ENCODE peak calls at places on chromosome 9, in nine cellular contexts. One of them, this sample, is unnamed. For H3K27me3 and H3K9me3, the result is how much of the 10 kb centered on the place peaks cover.

GRCh38 chr9:112443200-112443599 is 43.4 kb upstream of the KIAA1958 start:
- DNase-seq in ovary: no peak
- DNase-seq in PC-3: peak
- DNase-seq in gastrocnemius medialis: no peak
- DNase-seq in upper lobe of right lung: no peak
- DNase-seq in CD8-positive, alpha-beta T cell: peak
- DNase-seq in stomach: no peak
- DNase-seq in neural progenitor cell: peak
- DNase-seq in cardiac muscle cell: no peak
- DNase-seq in this sample: no peak

GRCh38 chr9:94697972-94698581 is 28.4 kb upstream of the AOPEP start:
- DNase-seq in neural progenitor cell: peak
- DNase-seq in ovary: no peak
- DNase-seq in gastrocnemius medialis: no peak
- DNase-seq in upper lobe of right lung: no peak
- DNase-seq in CD8-positive, alpha-beta T cell: no peak
- DNase-seq in stomach: no peak
- DNase-seq in PC-3: no peak
- DNase-seq in cardiac muscle cell: peak
- DNase-seq in this sample: peak

GRCh38 chr9:36818242-36818938 is 215.7 kb downstream of the PAX5 start:
- DNase-seq in neural progenitor cell: peak
- DNase-seq in ovary: peak
- DNase-seq in CD8-positive, alpha-beta T cell: no peak
- DNase-seq in cardiac muscle cell: no peak
- DNase-seq in stomach: no peak
- DNase-seq in upper lobe of right lung: no peak
- DNase-seq in PC-3: no peak
- DNase-seq in gastrocnemius medialis: no peak
- DNase-seq in this sample: peak

GRCh38 chr9:21919377-21920362 is 74.5 kb downstream of the CDKN2A start:
- DNase-seq in ovary: no peak
- DNase-seq in upper lobe of right lung: no peak
- DNase-seq in stomach: no peak
- DNase-seq in gastrocnemius medialis: no peak
- DNase-seq in neural progenitor cell: no peak
- DNase-seq in cardiac muscle cell: no peak
- DNase-seq in CD8-positive, alpha-beta T cell: peak
- DNase-seq in PC-3: peak
- DNase-seq in this sample: peak

GRCh38 chr9:124342946-124343485 is 72.2 kb downstream of the PSMB7 start:
- DNase-seq in CD8-positive, alpha-beta T cell: no peak
- DNase-seq in stomach: no peak
- DNase-seq in neural progenitor cell: peak
- DNase-seq in upper lobe of right lung: no peak
- DNase-seq in PC-3: peak
- DNase-seq in gastrocnemius medialis: peak
- DNase-seq in cardiac muscle cell: no peak
- DNase-seq in ovary: peak
- DNase-seq in this sample: peak

GRCh38 chr9:128053560-128053959 is 13.6 kb downstream of the NAIF1 start:
- DNase-seq in cardiac muscle cell: no peak
- DNase-seq in gastrocnemius medialis: peak
- DNase-seq in PC-3: no peak
- DNase-seq in upper lobe of right lung: peak
- DNase-seq in ovary: no peak
- DNase-seq in CD8-positive, alpha-beta T cell: no peak
- DNase-seq in stomach: no peak
- DNase-seq in neural progenitor cell: no peak
- DNase-seq in this sample: no peak

GRCh38 chr9:94222870-94223269 is 36.2 kb upstream of the ZNF169 start:
- DNase-seq in upper lobe of right lung: no peak
- DNase-seq in ovary: no peak
- DNase-seq in cardiac muscle cell: no peak
- DNase-seq in gastrocnemius medialis: no peak
- DNase-seq in stomach: no peak
- DNase-seq in neural progenitor cell: no peak
- DNase-seq in PC-3: peak
- DNase-seq in CD8-positive, alpha-beta T cell: no peak
- DNase-seq in this sample: no peak

GRCh38 chr9:111502506-111502905 is 18.3 kb upstream of the ECPAS start:
- DNase-seq in ovary: no peak
- DNase-seq in neural progenitor cell: no peak
- DNase-seq in stomach: no peak
- DNase-seq in gastrocnemius medialis: no peak
- DNase-seq in PC-3: no peak
- DNase-seq in CD8-positive, alpha-beta T cell: no peak
- DNase-seq in upper lobe of right lung: no peak
- DNase-seq in cardiac muscle cell: no peak
- DNase-seq in this sample: no peak

GRCh38 chr9:104606202-104606601 is 775 bp upstream of the OR13C2 start:
- DNase-seq in gastrocnemius medialis: no peak
- DNase-seq in stomach: no peak
- DNase-seq in neural progenitor cell: peak
- DNase-seq in PC-3: no peak
- DNase-seq in ovary: no peak
- DNase-seq in CD8-positive, alpha-beta T cell: no peak
- DNase-seq in upper lobe of right lung: no peak
- DNase-seq in cardiac muscle cell: no peak
- DNase-seq in this sample: no peak

GRCh38 chr9:34928921-34929320 is 29.2 kb upstream of the PHF24 start:
- DNase-seq in CD8-positive, alpha-beta T cell: no peak
- DNase-seq in upper lobe of right lung: no peak
- DNase-seq in PC-3: no peak
- DNase-seq in stomach: no peak
- DNase-seq in cardiac muscle cell: no peak
- DNase-seq in gastrocnemius medialis: no peak
- DNase-seq in neural progenitor cell: no peak
- DNase-seq in ovary: no peak
- DNase-seq in this sample: no peak

GRCh38 chr9:69649566-69650260 is 22.5 kb downstream of the APBA1 start:
- DNase-seq in upper lobe of right lung: no peak
- DNase-seq in gastrocnemius medialis: no peak
- DNase-seq in neural progenitor cell: no peak
- DNase-seq in CD8-positive, alpha-beta T cell: no peak
- DNase-seq in cardiac muscle cell: no peak
- DNase-seq in ovary: no peak
- DNase-seq in PC-3: no peak
- DNase-seq in stomach: no peak
- DNase-seq in this sample: no peak

GRCh38 chr9:5949103-5949699 is 58.5 kb downstream of the MLANA start:
- DNase-seq in neural progenitor cell: no peak
- DNase-seq in ovary: no peak
- DNase-seq in upper lobe of right lung: no peak
- DNase-seq in gastrocnemius medialis: no peak
- DNase-seq in stomach: no peak
- DNase-seq in PC-3: peak
- DNase-seq in cardiac muscle cell: no peak
- DNase-seq in CD8-positive, alpha-beta T cell: no peak
- DNase-seq in this sample: peak
- H3K4me3 ChIP-seq in neural progenitor cell: no peak
- H3K4me3 ChIP-seq in ovary: no peak
- H3K4me3 ChIP-seq in upper lobe of right lung: no peak
- H3K4me3 ChIP-seq in gastrocnemius medialis: peak
- H3K4me3 ChIP-seq in stomach: no peak
- H3K4me3 ChIP-seq in PC-3: no peak
- H3K4me3 ChIP-seq in cardiac muscle cell: no peak
- H3K4me3 ChIP-seq in CD8-positive, alpha-beta T cell: no peak
- H3K4me3 ChIP-seq in this sample: no peak

GRCh38 chr9:33125871-33126822 is 41.0 kb downstream of the B4GALT1 start:
- DNase-seq in neural progenitor cell: no peak
- DNase-seq in cardiac muscle cell: no peak
- DNase-seq in stomach: no peak
- DNase-seq in ovary: no peak
- DNase-seq in upper lobe of right lung: no peak
- DNase-seq in CD8-positive, alpha-beta T cell: no peak
- DNase-seq in gastrocnemius medialis: no peak
- DNase-seq in PC-3: peak
- DNase-seq in this sample: no peak

GRCh38 chr9:33124716-33125378 is 42.3 kb downstream of the B4GALT1 start:
- DNase-seq in stomach: no peak
- DNase-seq in CD8-positive, alpha-beta T cell: no peak
- DNase-seq in upper lobe of right lung: no peak
- DNase-seq in ovary: no peak
- DNase-seq in cardiac muscle cell: no peak
- DNase-seq in neural progenitor cell: peak
- DNase-seq in gastrocnemius medialis: no peak
- DNase-seq in PC-3: no peak
- DNase-seq in this sample: no peak

GRCh38 chr9:33124046-33124445 is 43.1 kb downstream of the B4GALT1 start:
- DNase-seq in CD8-positive, alpha-beta T cell: no peak
- DNase-seq in stomach: no peak
- DNase-seq in cardiac muscle cell: no peak
- DNase-seq in upper lobe of right lung: no peak
- DNase-seq in PC-3: no peak
- DNase-seq in ovary: no peak
- DNase-seq in gastrocnemius medialis: no peak
- DNase-seq in neural progenitor cell: no peak
- DNase-seq in this sample: no peak

GRCh38 chr9:33125441-33125840 is 41.7 kb downstream of the B4GALT1 start:
- DNase-seq in gastrocnemius medialis: no peak
- DNase-seq in stomach: no peak
- DNase-seq in ovary: no peak
- DNase-seq in neural progenitor cell: no peak
- DNase-seq in upper lobe of right lung: no peak
- DNase-seq in CD8-positive, alpha-beta T cell: no peak
- DNase-seq in cardiac muscle cell: no peak
- DNase-seq in PC-3: no peak
- DNase-seq in this sample: no peak

DNA sequence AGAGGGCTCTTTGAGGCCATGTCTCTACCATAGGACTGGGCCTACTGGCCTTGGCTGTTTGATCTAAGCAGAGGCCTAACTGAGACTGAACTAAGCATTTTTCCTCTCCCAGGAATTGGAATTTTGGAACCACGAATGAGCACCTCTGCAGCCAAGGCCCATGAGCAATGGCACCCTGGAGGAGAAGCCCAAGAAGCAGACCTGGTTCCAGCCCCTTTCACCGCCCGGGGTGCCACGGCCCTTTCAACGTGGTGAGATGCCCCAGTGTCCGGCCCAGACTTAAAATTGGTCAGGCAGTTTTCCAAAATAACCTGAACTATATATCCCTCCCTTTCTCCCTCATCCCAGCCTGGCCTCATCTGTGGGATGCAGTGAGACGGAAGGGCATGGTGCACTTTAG is 43.5 kb downstream of the B4GALT1 start:
- DNase-seq in stomach: no peak
- DNase-seq in upper lobe of right lung: no peak
- DNase-seq in PC-3: no peak
- DNase-seq in ovary: no peak
- DNase-seq in neural progenitor cell: no peak
- DNase-seq in gastrocnemius medialis: no peak
- DNase-seq in cardiac muscle cell: no peak
- DNase-seq in CD8-positive, alpha-beta T cell: no peak
- DNase-seq in this sample: no peak
- H3K27me3 ChIP-seq in stomach: under half
- H3K27me3 ChIP-seq in upper lobe of right lung: under half
- H3K27me3 ChIP-seq in PC-3: under half
- H3K27me3 ChIP-seq in ovary: under half
- H3K27me3 ChIP-seq in neural progenitor cell: under half
- H3K27me3 ChIP-seq in gastrocnemius medialis: under half
- H3K27me3 ChIP-seq in cardiac muscle cell: under half
- H3K27me3 ChIP-seq in CD8-positive, alpha-beta T cell: under half
- H3K27me3 ChIP-seq in this sample: under half

DNA sequence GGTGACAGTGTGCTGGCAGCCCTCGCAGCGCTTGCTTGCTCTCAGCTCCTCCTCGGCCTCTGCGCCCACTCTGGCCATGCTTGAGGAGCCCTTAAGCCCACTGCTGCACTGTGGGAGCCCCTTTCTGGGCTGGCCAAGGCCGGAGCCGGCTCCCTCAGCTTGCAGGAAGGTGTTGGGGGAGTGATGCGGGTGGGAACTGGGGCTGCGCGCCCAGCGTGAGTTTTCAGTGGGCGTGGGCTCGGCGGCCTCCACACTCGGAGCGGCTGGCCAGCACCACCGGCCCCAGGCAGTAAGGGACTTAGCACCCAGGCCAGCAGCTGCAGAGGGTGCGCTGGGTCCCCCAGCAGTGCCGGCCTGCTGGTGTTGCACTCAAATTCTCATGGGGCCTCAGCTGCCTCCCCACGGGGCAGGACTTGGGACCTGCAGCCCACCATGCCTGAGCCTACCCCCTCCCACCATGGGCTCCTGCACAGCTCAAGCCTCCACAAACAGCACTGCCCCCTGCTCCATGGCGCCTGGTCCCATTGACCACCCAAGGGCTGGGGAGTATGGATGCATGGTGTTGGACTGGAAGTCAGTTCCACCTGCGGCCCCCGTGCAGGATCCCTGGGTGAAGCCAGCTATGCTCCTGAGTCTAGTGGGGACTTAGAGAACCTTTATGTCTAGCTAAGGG is 223.1 kb upstream of the PTPRD start:
- DNase-seq in PC-3: no peak
- DNase-seq in cardiac muscle cell: no peak
- DNase-seq in neural progenitor cell: no peak
- DNase-seq in stomach: no peak
- DNase-seq in ovary: no peak
- DNase-seq in upper lobe of right lung: no peak
- DNase-seq in gastrocnemius medialis: no peak
- DNase-seq in CD8-positive, alpha-beta T cell: no peak
- DNase-seq in this sample: no peak
- H3K9me3 ChIP-seq in PC-3: under half
- H3K9me3 ChIP-seq in cardiac muscle cell: under half
- H3K9me3 ChIP-seq in neural progenitor cell: under half
- H3K9me3 ChIP-seq in stomach: under half
- H3K9me3 ChIP-seq in ovary: under half
- H3K9me3 ChIP-seq in upper lobe of right lung: under half
- H3K9me3 ChIP-seq in gastrocnemius medialis: under half
- H3K9me3 ChIP-seq in CD8-positive, alpha-beta T cell: under half
- H3K9me3 ChIP-seq in this sample: under half

GRCh38 chr9:14095272-14095671 is 218.7 kb downstream of the NFIB start:
- DNase-seq in neural progenitor cell: no peak
- DNase-seq in cardiac muscle cell: no peak
- DNase-seq in stomach: no peak
- DNase-seq in PC-3: no peak
- DNase-seq in upper lobe of right lung: no peak
- DNase-seq in gastrocnemius medialis: no peak
- DNase-seq in CD8-positive, alpha-beta T cell: no peak
- DNase-seq in ovary: no peak
- DNase-seq in this sample: no peak

GRCh38 chr9:14096182-14096922 is 217.6 kb downstream of the NFIB start:
- DNase-seq in upper lobe of right lung: no peak
- DNase-seq in ovary: no peak
- DNase-seq in cardiac muscle cell: peak
- DNase-seq in gastrocnemius medialis: no peak
- DNase-seq in PC-3: no peak
- DNase-seq in neural progenitor cell: peak
- DNase-seq in stomach: peak
- DNase-seq in CD8-positive, alpha-beta T cell: no peak
- DNase-seq in this sample: peak

GRCh38 chr9:14097666-14098065 is 216.3 kb downstream of the NFIB start:
- DNase-seq in neural progenitor cell: no peak
- DNase-seq in stomach: no peak
- DNase-seq in PC-3: no peak
- DNase-seq in gastrocnemius medialis: no peak
- DNase-seq in ovary: no peak
- DNase-seq in upper lobe of right lung: no peak
- DNase-seq in cardiac muscle cell: no peak
- DNase-seq in CD8-positive, alpha-beta T cell: no peak
- DNase-seq in this sample: no peak

GRCh38 chr9:14098102-14098501 is 215.8 kb downstream of the NFIB start:
- DNase-seq in ovary: no peak
- DNase-seq in neural progenitor cell: no peak
- DNase-seq in CD8-positive, alpha-beta T cell: no peak
- DNase-seq in gastrocnemius medialis: no peak
- DNase-seq in cardiac muscle cell: no peak
- DNase-seq in stomach: no peak
- DNase-seq in PC-3: peak
- DNase-seq in upper lobe of right lung: no peak
- DNase-seq in this sample: peak

GRCh38 chr9:14097215-14097614 is 216.7 kb downstream of the NFIB start:
- DNase-seq in ovary: no peak
- DNase-seq in PC-3: no peak
- DNase-seq in upper lobe of right lung: no peak
- DNase-seq in CD8-positive, alpha-beta T cell: no peak
- DNase-seq in cardiac muscle cell: peak
- DNase-seq in neural progenitor cell: no peak
- DNase-seq in stomach: no peak
- DNase-seq in gastrocnemius medialis: no peak
- DNase-seq in this sample: peak
- H3K4me3 ChIP-seq in ovary: no peak
- H3K4me3 ChIP-seq in PC-3: no peak
- H3K4me3 ChIP-seq in upper lobe of right lung: no peak
- H3K4me3 ChIP-seq in CD8-positive, alpha-beta T cell: no peak
- H3K4me3 ChIP-seq in cardiac muscle cell: no peak
- H3K4me3 ChIP-seq in neural progenitor cell: no peak
- H3K4me3 ChIP-seq in stomach: no peak
- H3K4me3 ChIP-seq in gastrocnemius medialis: no peak
- H3K4me3 ChIP-seq in this sample: peak